ENCODE peak calls at places on chromosomes 6 and 20, in six cellular contexts. K, P, U, A, C and S are unnamed samples.

GRCh38 chr6:47238456-47238995 is 71.2 kb downstream of the TNFRSF21 start:
- DNase-seq in P (no peak), U (peak; percentile 23), K (no peak), C (no peak), A (no peak), S (no peak)

GRCh38 chr6:100430962-100431361 is 33.8 kb downstream of the SIM1 start:
- DNase-seq in C (no peak), K (no peak), U (no peak), A (no peak), P (no peak), S (no peak)

GRCh38 chr6:4320860-4321259 is 185.5 kb upstream of the ECI2 start:
- DNase-seq in U (peak; percentile 98), C (no peak), A (peak; percentile 82), P (no peak), K (no peak), S (peak; percentile 82)

GRCh38 chr6:33827546-33828451 is 24.0 kb upstream of the MLN start:
- DNase-seq in C (no peak), K (no peak), P (no peak), U (no peak), A (peak; percentile 67), S (no peak)

GRCh38 chr6:158654498-158654897 is 4.6 kb downstream of the SYTL3 start:
- DNase-seq in K (no peak), P (no peak), U (no peak), A (peak; percentile 65), C (no peak), S (no peak)

GRCh38 chr20:63107449-63108200 is 100.9 kb upstream of the BHLHE23 start:
- DNase-seq in A (no peak), P (no peak), K (no peak), U (no peak), C (no peak), S (no peak)

GRCh38 chr20:32914031-32914430 is 55.3 kb downstream of the EFCAB8 start:
- DNase-seq in K (no peak), U (no peak), P (no peak), C (no peak), A (no peak), S (no peak)

GRCh38 chr6:160188773-160189172 is 67.2 kb downstream of the SLC22A1 start:
- DNase-seq in A (no peak), C (no peak), K (no peak), P (no peak), U (peak; percentile 41), S (no peak)

GRCh38 chr20:57867181-57867803 is 157.5 kb upstream of the PMEPA1 start:
- DNase-seq in A (no peak), P (no peak), K (no peak), U (peak; percentile 17), C (no peak), S (no peak)

GRCh38 chr6:108723594-108723993 is 124.6 kb upstream of the ARMC2 start:
- DNase-seq in C (no peak), A (no peak), U (no peak), K (no peak), P (no peak), S (no peak)

GRCh38 chr20:60306516-60306915 is 348.3 kb downstream of the CDH26 start:
- DNase-seq in A (no peak), C (no peak), U (no peak), K (no peak), P (no peak), S (no peak)

GRCh38 chr6:22873531-22874136 is 304.3 kb downstream of the HDGFL1 start:
- DNase-seq in K (no peak), U (no peak), C (no peak), A (peak; percentile 57), P (no peak), S (peak; percentile 18)

GRCh38 chr6:96940322-96940721 is 15.8 kb downstream of the KLHL32 start:
- DNase-seq in U (peak; percentile 29), K (no peak), P (no peak), C (no peak), A (no peak), S (no peak)

GRCh38 chr6:149077208-149077607 is 240.3 kb upstream of the TAB2 start:
- DNase-seq in A (peak; percentile 87), K (no peak), U (no peak), C (no peak), P (no peak), S (no peak)

GRCh38 chr20:56451056-56451765 is 17.2 kb upstream of the RTF2 start:
- DNase-seq in K (no peak), C (no peak), P (no peak), U (peak; percentile 5), A (no peak), S (no peak)

GRCh38 chr6:45619211-45619760 is 241.6 kb upstream of the SUPT3H start:
- DNase-seq in U (no peak), K (no peak), A (peak; percentile 32), P (no peak), C (no peak), S (no peak)

GRCh38 chr6:1379026-1379809 is 10.2 kb upstream of the FOXF2 start:
- DNase-seq in P (no peak), A (no peak), U (no peak), C (no peak), K (no peak), S (no peak)

GRCh38 chr20:35618372-35619131 is 2.9 kb downstream of the SPAG4 start:
- DNase-seq in K (no peak), P (peak; percentile 54), A (peak; percentile 34), C (peak; percentile 24), U (peak; percentile 29), S (no peak)

GRCh38 chr6:108689279-108690161 is 128.8 kb downstream of the FOXO3 start:
- DNase-seq in U (peak; percentile 99), C (no peak), K (peak; percentile 81), A (peak; percentile 65), P (peak; percentile 93), S (peak; percentile 57)

GRCh38 chr6:142409794-142410193 is 108.0 kb downstream of the ADGRG6 start:
- DNase-seq in C (no peak), K (no peak), P (no peak), U (no peak), A (no peak), S (no peak)

GRCh38 chr6:42104095-42104806 is 38.2 kb downstream of the C6orf132 start:
- DNase-seq in C (peak; percentile 78), U (no peak), A (peak; percentile 51), K (peak; percentile 61), P (no peak), S (no peak)

GRCh38 chr6:64990652-64991304 is 716.2 kb downstream of the EYS start:
- DNase-seq in C (no peak), K (no peak), A (no peak), U (no peak), P (no peak), S (no peak)

DNA sequence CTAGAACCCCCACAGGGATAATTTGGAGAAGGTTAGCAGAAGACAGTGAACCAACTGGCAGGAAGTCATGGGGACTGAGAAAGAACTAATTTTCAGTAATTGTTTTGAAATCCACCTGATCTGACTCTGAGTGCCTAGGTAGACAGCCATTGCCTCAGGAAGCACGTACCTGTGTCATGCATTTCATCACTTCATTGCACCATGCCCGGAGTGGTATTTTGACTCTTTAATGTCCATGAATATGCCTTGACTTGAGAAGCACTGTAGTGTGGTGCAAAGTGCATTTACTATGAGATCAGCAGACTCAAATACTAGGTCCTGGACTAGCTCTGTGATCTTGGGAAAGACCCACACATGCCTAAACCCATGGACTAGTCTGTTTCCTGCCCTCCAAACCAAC is 371.0 kb upstream of the MARCKS start:
- DNase-seq in K (no peak), C (no peak), P (no peak), U (peak; percentile 31), A (no peak), S (no peak)
- TF ChIP-seq CTCF in K (no peak), C (no peak), P (no peak), U (no peak), A (no peak), S (no peak)

GRCh38 chr20:54056762-54057639 is 13.4 kb downstream of the BCAS1 start:
- DNase-seq in K (no peak), U (no peak), P (no peak), A (no peak), C (no peak), S (no peak)
- TF ChIP-seq CTCF in K (no peak), U (no peak), P (no peak), A (no peak), C (no peak), S (no peak)

GRCh38 chr6:37089783-37090182 is 80.2 kb upstream of the PIM1 start:
- DNase-seq in A (no peak), K (no peak), P (no peak), U (no peak), C (no peak), S (no peak)
- TF ChIP-seq CTCF in A (no peak), K (no peak), P (no peak), U (no peak), C (no peak), S (no peak)

DNA sequence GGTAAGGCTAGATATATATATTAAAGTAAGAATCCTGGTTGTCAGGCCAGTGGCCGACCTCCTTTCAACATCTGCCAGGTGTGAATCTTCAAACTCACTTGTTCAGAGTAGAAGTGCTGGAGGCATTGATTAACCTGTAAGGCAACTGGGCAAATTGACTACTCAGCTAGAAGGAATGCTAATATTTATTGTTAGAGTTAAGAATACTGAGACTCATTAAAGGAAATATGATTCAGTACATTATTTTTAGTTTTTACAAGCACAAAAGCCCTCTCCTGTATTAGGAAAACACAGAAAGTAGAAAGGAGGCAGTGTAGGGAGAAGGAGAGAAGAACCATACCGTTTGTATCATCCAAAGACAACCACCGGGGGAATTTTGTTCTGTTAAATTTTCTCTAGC is 53.5 kb downstream of the RIPOR2 start:
- DNase-seq in C (no peak), K (no peak), A (no peak), P (no peak), U (peak; percentile 68), S (no peak)
- TF ChIP-seq CTCF in C (no peak), K (no peak), A (no peak), P (no peak), U (no peak), S (no peak)

DNA sequence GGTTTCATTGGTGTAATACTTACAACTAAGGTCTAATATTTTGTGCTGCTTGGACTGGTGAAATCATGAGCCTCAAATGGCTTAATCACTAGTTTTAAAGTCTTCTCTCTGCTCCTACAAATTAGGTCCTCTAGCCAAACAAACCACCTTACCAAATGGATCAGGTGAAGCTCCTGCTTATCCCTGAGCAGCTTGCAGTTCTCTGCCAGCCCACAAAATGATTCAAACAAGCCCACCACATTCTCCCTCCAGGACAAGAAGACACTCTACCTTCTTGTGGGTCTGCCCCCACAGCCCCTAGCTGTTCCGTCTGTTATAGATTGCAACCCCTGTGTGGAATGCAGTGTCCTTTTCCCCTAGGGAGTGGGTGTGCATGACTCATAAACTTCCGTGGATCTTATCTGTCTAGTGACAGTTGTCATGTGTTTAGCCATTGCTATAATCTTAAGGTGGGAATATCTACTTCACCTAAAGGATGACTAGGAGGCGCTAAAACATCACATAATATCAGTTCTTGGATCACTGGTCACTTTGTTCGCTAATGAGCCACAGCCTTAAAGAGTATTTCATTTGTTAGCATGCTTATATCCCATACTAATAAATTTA is 940.5 kb upstream of the MANEA start:
- DNase-seq in C (peak; percentile 15), P (no peak), K (no peak), A (peak; percentile 13), U (peak; percentile 65), S (no peak)
- TF ChIP-seq CTCF in C (no peak), P (no peak), K (no peak), A (peak; percentile 14), U (peak; percentile 44), S (no peak)